ENCODE peak calls at places on chromosomes 5 and 9, in ten cellular contexts. One of them, this sample, is unnamed.

GRCh38 chr9:81878530-81878929 is 49.7 kb upstream of the SPATA31D4 start:
- DNase-seq in lower lobe of right lung: no peak
- DNase-seq in heart right ventricle: no peak
- DNase-seq in uterus: no peak
- DNase-seq in neural progenitor cell: no peak
- DNase-seq in GM23338: no peak
- DNase-seq in right atrium auricular region: no peak
- DNase-seq in CD8-positive, alpha-beta memory T cell: no peak
- DNase-seq in ovary: no peak
- DNase-seq in lung: no peak
- DNase-seq in this sample: no peak

GRCh38 chr9:121098567-121099198 is 23.9 kb downstream of the CNTRL start:
- DNase-seq in lower lobe of right lung: no peak
- DNase-seq in heart right ventricle: no peak
- DNase-seq in uterus: no peak
- DNase-seq in neural progenitor cell: no peak
- DNase-seq in GM23338: no peak
- DNase-seq in right atrium auricular region: no peak
- DNase-seq in CD8-positive, alpha-beta memory T cell: no peak
- DNase-seq in ovary: no peak
- DNase-seq in lung: no peak
- DNase-seq in this sample: no peak

GRCh38 chr5:95816803-95817202 is 5.7 kb downstream of the GLRX start:
- DNase-seq in lower lobe of right lung: no peak
- DNase-seq in heart right ventricle: no peak
- DNase-seq in uterus: no peak
- DNase-seq in neural progenitor cell: no peak
- DNase-seq in GM23338: no peak
- DNase-seq in right atrium auricular region: no peak
- DNase-seq in CD8-positive, alpha-beta memory T cell: no peak
- DNase-seq in ovary: no peak
- DNase-seq in lung: no peak
- DNase-seq in this sample: no peak

GRCh38 chr9:21357479-21358290 is 7.0 kb upstream of the IFNA6 start:
- DNase-seq in lower lobe of right lung: no peak
- DNase-seq in heart right ventricle: no peak
- DNase-seq in uterus: no peak
- DNase-seq in neural progenitor cell: no peak
- DNase-seq in GM23338: no peak
- DNase-seq in right atrium auricular region: no peak
- DNase-seq in CD8-positive, alpha-beta memory T cell: no peak
- DNase-seq in ovary: no peak
- DNase-seq in lung: no peak
- DNase-seq in this sample: no peak

GRCh38 chr9:89172398-89172797 is 6.2 kb downstream of the SHC3 start:
- DNase-seq in lower lobe of right lung: no peak
- DNase-seq in heart right ventricle: no peak
- DNase-seq in uterus: no peak
- DNase-seq in neural progenitor cell: no peak
- DNase-seq in GM23338: no peak
- DNase-seq in right atrium auricular region: no peak
- DNase-seq in CD8-positive, alpha-beta memory T cell: no peak
- DNase-seq in ovary: no peak
- DNase-seq in lung: no peak
- DNase-seq in this sample: no peak

GRCh38 chr9:8429768-8430167 is 630.2 kb upstream of the DMAC1 start:
- DNase-seq in lower lobe of right lung: no peak
- DNase-seq in heart right ventricle: no peak
- DNase-seq in uterus: no peak
- DNase-seq in neural progenitor cell: no peak
- DNase-seq in GM23338: no peak
- DNase-seq in right atrium auricular region: no peak
- DNase-seq in CD8-positive, alpha-beta memory T cell: no peak
- DNase-seq in ovary: no peak
- DNase-seq in lung: no peak
- DNase-seq in this sample: no peak

GRCh38 chr9:128552744-128553221 is 396 bp downstream of the SPTAN1 start:
- DNase-seq in lower lobe of right lung: peak; percentile 68
- DNase-seq in heart right ventricle: peak; percentile 57
- DNase-seq in uterus: peak; percentile 61
- DNase-seq in neural progenitor cell: peak; percentile 86
- DNase-seq in GM23338: peak; percentile 61
- DNase-seq in right atrium auricular region: no peak
- DNase-seq in CD8-positive, alpha-beta memory T cell: peak; percentile 59
- DNase-seq in ovary: peak; percentile 63
- DNase-seq in lung: peak; percentile 54
- DNase-seq in this sample: peak; percentile 51

GRCh38 chr9:36966371-36967097 is 67.5 kb downstream of the PAX5 start:
- DNase-seq in lower lobe of right lung: no peak
- DNase-seq in heart right ventricle: no peak
- DNase-seq in uterus: no peak
- DNase-seq in neural progenitor cell: no peak
- DNase-seq in GM23338: no peak
- DNase-seq in right atrium auricular region: no peak
- DNase-seq in CD8-positive, alpha-beta memory T cell: no peak
- DNase-seq in ovary: no peak
- DNase-seq in lung: no peak
- DNase-seq in this sample: no peak

GRCh38 chr5:72857396-72857795 is 40.9 kb downstream of the TNPO1 start:
- DNase-seq in lower lobe of right lung: no peak
- DNase-seq in heart right ventricle: no peak
- DNase-seq in uterus: no peak
- DNase-seq in neural progenitor cell: no peak
- DNase-seq in GM23338: no peak
- DNase-seq in right atrium auricular region: no peak
- DNase-seq in CD8-positive, alpha-beta memory T cell: no peak
- DNase-seq in ovary: no peak
- DNase-seq in lung: no peak
- DNase-seq in this sample: no peak

GRCh38 chr5:72850113-72850512 is 33.7 kb downstream of the TNPO1 start:
- DNase-seq in lower lobe of right lung: no peak
- DNase-seq in heart right ventricle: no peak
- DNase-seq in uterus: no peak
- DNase-seq in neural progenitor cell: no peak
- DNase-seq in GM23338: no peak
- DNase-seq in right atrium auricular region: no peak
- DNase-seq in CD8-positive, alpha-beta memory T cell: no peak
- DNase-seq in ovary: no peak
- DNase-seq in lung: no peak
- DNase-seq in this sample: no peak

GRCh38 chr5:72855821-72856220 is 39.4 kb downstream of the TNPO1 start:
- DNase-seq in lower lobe of right lung: no peak
- DNase-seq in heart right ventricle: no peak
- DNase-seq in uterus: no peak
- DNase-seq in neural progenitor cell: no peak
- DNase-seq in GM23338: no peak
- DNase-seq in right atrium auricular region: no peak
- DNase-seq in CD8-positive, alpha-beta memory T cell: no peak
- DNase-seq in ovary: no peak
- DNase-seq in lung: no peak
- DNase-seq in this sample: no peak

GRCh38 chr5:72852356-72852755 is 35.9 kb downstream of the TNPO1 start:
- DNase-seq in lower lobe of right lung: no peak
- DNase-seq in heart right ventricle: no peak
- DNase-seq in uterus: no peak
- DNase-seq in neural progenitor cell: no peak
- DNase-seq in GM23338: no peak
- DNase-seq in right atrium auricular region: no peak
- DNase-seq in CD8-positive, alpha-beta memory T cell: no peak
- DNase-seq in ovary: no peak
- DNase-seq in lung: no peak
- DNase-seq in this sample: no peak

GRCh38 chr5:72854419-72854818 is 38.0 kb downstream of the TNPO1 start:
- DNase-seq in lower lobe of right lung: no peak
- DNase-seq in heart right ventricle: no peak
- DNase-seq in uterus: no peak
- DNase-seq in neural progenitor cell: no peak
- DNase-seq in GM23338: no peak
- DNase-seq in right atrium auricular region: no peak
- DNase-seq in CD8-positive, alpha-beta memory T cell: no peak
- DNase-seq in ovary: no peak
- DNase-seq in lung: no peak
- DNase-seq in this sample: no peak
- H3K36me3 ChIP-seq in lower lobe of right lung: peaks cover 35% of the 10 kb centered on the region
- H3K36me3 ChIP-seq in heart right ventricle: peaks cover 86% of the 10 kb centered on the region
- H3K36me3 ChIP-seq in uterus: no peaks in the 10 kb centered on the region
- H3K36me3 ChIP-seq in neural progenitor cell: peaks cover 35% of the 10 kb centered on the region
- H3K36me3 ChIP-seq in GM23338: peaks cover 26% of the 10 kb centered on the region
- H3K36me3 ChIP-seq in right atrium auricular region: peaks cover 22% of the 10 kb centered on the region
- H3K36me3 ChIP-seq in CD8-positive, alpha-beta memory T cell: peaks cover 18% of the 10 kb centered on the region
- H3K36me3 ChIP-seq in ovary: no peaks in the 10 kb centered on the region
- H3K36me3 ChIP-seq in lung: peaks cover 6% of the 10 kb centered on the region
- H3K36me3 ChIP-seq in this sample: peaks cover 34% of the 10 kb centered on the region

GRCh38 chr9:112854657-112855056 is 36.0 kb downstream of the SLC46A2 start:
- DNase-seq in lower lobe of right lung: no peak
- DNase-seq in heart right ventricle: no peak
- DNase-seq in uterus: no peak
- DNase-seq in neural progenitor cell: no peak
- DNase-seq in GM23338: no peak
- DNase-seq in right atrium auricular region: no peak
- DNase-seq in CD8-positive, alpha-beta memory T cell: no peak
- DNase-seq in ovary: no peak
- DNase-seq in lung: no peak
- DNase-seq in this sample: no peak

GRCh38 chr9:112852741-112853505 is 37.8 kb downstream of the SLC46A2 start:
- DNase-seq in lower lobe of right lung: no peak
- DNase-seq in heart right ventricle: no peak
- DNase-seq in uterus: no peak
- DNase-seq in neural progenitor cell: no peak
- DNase-seq in GM23338: no peak
- DNase-seq in right atrium auricular region: no peak
- DNase-seq in CD8-positive, alpha-beta memory T cell: no peak
- DNase-seq in ovary: no peak
- DNase-seq in lung: no peak
- DNase-seq in this sample: no peak

GRCh38 chr9:112856200-112856599 is 34.5 kb downstream of the SLC46A2 start:
- DNase-seq in lower lobe of right lung: no peak
- DNase-seq in heart right ventricle: no peak
- DNase-seq in uterus: no peak
- DNase-seq in neural progenitor cell: no peak
- DNase-seq in GM23338: no peak
- DNase-seq in right atrium auricular region: no peak
- DNase-seq in CD8-positive, alpha-beta memory T cell: no peak
- DNase-seq in ovary: no peak
- DNase-seq in lung: no peak
- DNase-seq in this sample: no peak

GRCh38 chr9:112856843-112857242 is 33.8 kb downstream of the SLC46A2 start:
- DNase-seq in lower lobe of right lung: no peak
- DNase-seq in heart right ventricle: no peak
- DNase-seq in uterus: no peak
- DNase-seq in neural progenitor cell: no peak
- DNase-seq in GM23338: peak; percentile 14
- DNase-seq in right atrium auricular region: no peak
- DNase-seq in CD8-positive, alpha-beta memory T cell: no peak
- DNase-seq in ovary: no peak
- DNase-seq in lung: no peak
- DNase-seq in this sample: no peak

DNA sequence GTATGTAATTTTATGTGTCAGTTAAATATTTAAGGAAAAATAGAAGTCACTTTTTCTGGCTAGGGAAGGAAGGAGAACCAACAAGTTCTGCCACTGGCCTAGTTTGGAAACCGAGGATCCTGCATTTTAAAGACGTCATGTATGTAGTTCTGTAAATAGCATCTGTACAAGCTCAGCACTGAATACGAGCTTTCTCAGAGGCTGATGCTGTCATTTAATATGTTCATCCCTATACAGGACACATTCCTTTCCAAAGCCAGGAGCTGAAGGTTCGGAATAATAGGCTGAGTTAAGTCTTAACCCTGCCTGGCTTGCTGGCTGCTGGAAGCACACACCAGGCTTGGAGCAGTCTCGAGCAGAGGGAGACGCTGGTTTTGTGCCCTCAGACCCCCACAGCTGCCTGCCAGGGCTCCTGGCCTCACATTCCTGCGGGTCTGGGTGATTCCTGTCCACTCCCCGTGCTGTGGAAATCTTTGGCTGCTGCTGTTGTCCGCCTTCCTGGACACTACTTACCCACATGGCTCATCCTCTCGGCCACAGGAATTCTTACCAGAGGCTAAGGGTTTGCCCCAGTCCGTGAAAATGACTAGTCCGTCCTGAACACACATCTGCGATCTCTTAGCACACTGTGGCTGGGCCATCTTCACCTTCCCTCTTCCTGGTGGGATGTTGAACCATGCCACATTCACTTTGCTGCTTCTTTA is 36.6 kb downstream of the SLC46A2 start:
- DNase-seq in lower lobe of right lung: no peak
- DNase-seq in heart right ventricle: no peak
- DNase-seq in uterus: no peak
- DNase-seq in neural progenitor cell: no peak
- DNase-seq in GM23338: no peak
- DNase-seq in right atrium auricular region: no peak
- DNase-seq in CD8-positive, alpha-beta memory T cell: no peak
- DNase-seq in ovary: no peak
- DNase-seq in lung: no peak
- DNase-seq in this sample: no peak
- H3K27ac ChIP-seq in lower lobe of right lung: no peak overlapping the region
- H3K27ac ChIP-seq in heart right ventricle: no peak overlapping the region
- H3K27ac ChIP-seq in uterus: no peak overlapping the region
- H3K27ac ChIP-seq in neural progenitor cell: no peak overlapping the region
- H3K27ac ChIP-seq in GM23338: no peak overlapping the region
- H3K27ac ChIP-seq in right atrium auricular region: no peak overlapping the region
- H3K27ac ChIP-seq in CD8-positive, alpha-beta memory T cell: no peak overlapping the region
- H3K27ac ChIP-seq in ovary: no peak overlapping the region
- H3K27ac ChIP-seq in lung: no peak overlapping the region
- H3K27ac ChIP-seq in this sample: no peak overlapping the region

GRCh38 chr9:4303002-4303401 is 3.1 kb upstream of the GLIS3 start:
- DNase-seq in lower lobe of right lung: no peak
- DNase-seq in heart right ventricle: no peak
- DNase-seq in uterus: no peak
- DNase-seq in neural progenitor cell: no peak
- DNase-seq in GM23338: no peak
- DNase-seq in right atrium auricular region: no peak
- DNase-seq in CD8-positive, alpha-beta memory T cell: no peak
- DNase-seq in ovary: no peak
- DNase-seq in lung: no peak
- DNase-seq in this sample: no peak
- H3K27me3 ChIP-seq in lower lobe of right lung: peaks cover 15% of the 10 kb centered on the region
- H3K27me3 ChIP-seq in heart right ventricle: no peaks in the 10 kb centered on the region
- H3K27me3 ChIP-seq in uterus: no peaks in the 10 kb centered on the region
- H3K27me3 ChIP-seq in neural progenitor cell: peaks cover 26% of the 10 kb centered on the region
- H3K27me3 ChIP-seq in GM23338: peaks cover 46% of the 10 kb centered on the region
- H3K27me3 ChIP-seq in right atrium auricular region: no peaks in the 10 kb centered on the region
- H3K27me3 ChIP-seq in CD8-positive, alpha-beta memory T cell: peaks cover 4% of the 10 kb centered on the region
- H3K27me3 ChIP-seq in ovary: no peaks in the 10 kb centered on the region
- H3K27me3 ChIP-seq in lung: no peaks in the 10 kb centered on the region
- H3K27me3 ChIP-seq in this sample: peaks cover 3% of the 10 kb centered on the region

DNA sequence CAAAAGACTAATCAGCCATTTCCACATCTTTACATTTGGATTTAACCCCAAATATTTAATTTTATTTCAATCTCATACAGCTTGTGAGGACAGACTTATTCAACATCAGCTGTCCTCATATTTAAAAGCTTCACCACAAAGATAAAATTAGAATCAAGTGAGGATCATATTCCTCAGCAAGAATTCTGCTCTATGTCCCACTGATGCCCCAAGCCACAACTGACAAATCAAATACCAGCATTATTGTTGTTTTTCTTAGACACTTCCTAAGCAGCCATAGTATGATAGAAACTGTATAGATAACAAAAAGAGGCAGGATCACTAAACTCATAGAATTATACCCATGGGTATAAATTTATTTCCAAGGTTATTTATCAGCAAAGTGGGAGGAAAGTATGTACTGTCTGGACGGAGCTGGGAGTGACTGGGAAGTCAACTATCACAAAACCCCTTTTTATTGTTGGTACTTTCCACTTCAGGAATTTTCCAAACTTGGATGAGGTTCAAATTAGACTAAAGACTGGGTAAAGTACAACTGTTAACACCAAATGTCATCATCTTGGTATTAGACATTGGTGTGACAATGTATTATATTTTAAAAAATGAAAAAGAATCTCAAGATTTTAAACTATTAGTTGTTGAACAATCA is 29.8 kb upstream of the MYOT start:
- DNase-seq in lower lobe of right lung: no peak
- DNase-seq in heart right ventricle: no peak
- DNase-seq in uterus: no peak
- DNase-seq in neural progenitor cell: no peak
- DNase-seq in GM23338: no peak
- DNase-seq in right atrium auricular region: no peak
- DNase-seq in CD8-positive, alpha-beta memory T cell: no peak
- DNase-seq in ovary: no peak
- DNase-seq in lung: no peak
- DNase-seq in this sample: no peak
- H3K36me3 ChIP-seq in lower lobe of right lung: no peaks in the 10 kb centered on the region
- H3K36me3 ChIP-seq in heart right ventricle: no peaks in the 10 kb centered on the region
- H3K36me3 ChIP-seq in uterus: no peaks in the 10 kb centered on the region
- H3K36me3 ChIP-seq in neural progenitor cell: no peaks in the 10 kb centered on the region
- H3K36me3 ChIP-seq in GM23338: no peaks in the 10 kb centered on the region
- H3K36me3 ChIP-seq in right atrium auricular region: no peaks in the 10 kb centered on the region
- H3K36me3 ChIP-seq in CD8-positive, alpha-beta memory T cell: no peaks in the 10 kb centered on the region
- H3K36me3 ChIP-seq in ovary: no peaks in the 10 kb centered on the region
- H3K36me3 ChIP-seq in lung: no peaks in the 10 kb centered on the region
- H3K36me3 ChIP-seq in this sample: no peaks in the 10 kb centered on the region

This sample was measured in effector memory CD4-positive, alpha-beta T cell.